ENCODE peak calls at places on chromosomes 11 and 22, in four cellular contexts. One of them, this sample, is unnamed.
A peak's percentile ranks its signal among the peaks of the same experiment; 100 is the strongest.

GRCh38 chr22:46107089-46107664 is 43.1 kb upstream of the PPARA start:
- DNase-seq in A673: no peak
- DNase-seq in hepatocyte: no peak
- DNase-seq in uterus: peak; percentile 68
- DNase-seq in this sample: no peak

GRCh38 chr22:35540600-35541253 is at the start of gene RASD2:
- DNase-seq in A673: peak; percentile 73
- DNase-seq in uterus: peak; percentile 69
- DNase-seq in hepatocyte: peak; percentile 60
- DNase-seq in this sample: no peak

GRCh38 chr11:64181506-64182411 is 4.2 kb upstream of the STIP1 start:
- DNase-seq in A673: peak; percentile 83
- DNase-seq in hepatocyte: peak; percentile 95
- DNase-seq in uterus: peak; percentile 95
- DNase-seq in this sample: peak; percentile 71

GRCh38 chr11:12386745-12387144 is 9.4 kb downstream of the PARVA start:
- DNase-seq in A673: no peak
- DNase-seq in hepatocyte: no peak
- DNase-seq in uterus: peak; percentile 81
- DNase-seq in this sample: no peak

GRCh38 chr11:123357353-123357989 is 72.6 kb upstream of the GRAMD1B start:
- DNase-seq in uterus: no peak
- DNase-seq in A673: no peak
- DNase-seq in hepatocyte: no peak
- DNase-seq in this sample: no peak

GRCh38 chr11:63767415-63768231 is 952 bp downstream of the ZFTA start:
- DNase-seq in A673: peak; percentile 88
- DNase-seq in hepatocyte: peak; percentile 78
- DNase-seq in uterus: peak; percentile 85
- DNase-seq in this sample: peak; percentile 37

GRCh38 chr11:126969865-126970479 is 30.6 kb downstream of the KIRREL3 start:
- DNase-seq in hepatocyte: peak; percentile 34
- DNase-seq in A673: peak; percentile 25
- DNase-seq in uterus: no peak
- DNase-seq in this sample: no peak

GRCh38 chr11:72584293-72584921 is 89.8 kb downstream of the PDE2A start:
- DNase-seq in hepatocyte: no peak
- DNase-seq in uterus: no peak
- DNase-seq in A673: no peak
- DNase-seq in this sample: no peak

GRCh38 chr11:20360650-20361049 is 2.9 kb upstream of the HTATIP2 start:
- DNase-seq in uterus: no peak
- DNase-seq in A673: no peak
- DNase-seq in hepatocyte: no peak
- DNase-seq in this sample: no peak

GRCh38 chr22:41833369-41834004 is 582 bp downstream of the SREBF2 start:
- DNase-seq in hepatocyte: peak; percentile 75
- DNase-seq in uterus: peak; percentile 44
- DNase-seq in A673: peak; percentile 49
- DNase-seq in this sample: no peak

GRCh38 chr11:72569966-72570892 is 104.0 kb downstream of the PDE2A start:
- DNase-seq in A673: no peak
- DNase-seq in uterus: no peak
- DNase-seq in hepatocyte: peak; percentile 51
- DNase-seq in this sample: peak; percentile 43

GRCh38 chr22:43042101-43042780 is 27.3 kb upstream of the PACSIN2 start:
- DNase-seq in hepatocyte: no peak
- DNase-seq in uterus: no peak
- DNase-seq in A673: peak; percentile 51
- DNase-seq in this sample: no peak

GRCh38 chr11:28835790-28836189 is 727.6 kb downstream of the METTL15 start:
- DNase-seq in hepatocyte: peak; percentile 16
- DNase-seq in uterus: no peak
- DNase-seq in A673: peak; percentile 77
- DNase-seq in this sample: no peak

GRCh38 chr11:3016861-3017260 is 24.7 kb upstream of the NAP1L4 start:
- DNase-seq in uterus: no peak
- DNase-seq in A673: no peak
- DNase-seq in hepatocyte: no peak
- DNase-seq in this sample: no peak

GRCh38 chr11:59088164-59088563 is 2.1 kb downstream of the GLYATL1B start:
- DNase-seq in uterus: no peak
- DNase-seq in A673: no peak
- DNase-seq in hepatocyte: no peak
- DNase-seq in this sample: no peak

GRCh38 chr11:34594603-34595002 is 26.3 kb upstream of the EHF start:
- DNase-seq in uterus: no peak
- DNase-seq in hepatocyte: no peak
- DNase-seq in A673: no peak
- DNase-seq in this sample: no peak

GRCh38 chr11:95050595-95051202 is 1.5 kb downstream of the KDM4F start:
- DNase-seq in A673: no peak
- DNase-seq in uterus: no peak
- DNase-seq in hepatocyte: no peak
- DNase-seq in this sample: no peak

GRCh38 chr22:43090130-43090789 is 1.1 kb upstream of the TTLL1 start:
- DNase-seq in A673: peak; percentile 93
- DNase-seq in uterus: peak; percentile 58
- DNase-seq in hepatocyte: peak; percentile 75
- DNase-seq in this sample: no peak

GRCh38 chr22:32413715-32414114 is 1.7 kb upstream of the RTCB start:
- DNase-seq in uterus: no peak
- DNase-seq in hepatocyte: no peak
- DNase-seq in A673: no peak
- DNase-seq in this sample: peak; percentile 6

GRCh38 chr11:70203749-70204465 is 811 bp downstream of the FADD start:
- DNase-seq in A673: peak; percentile 89
- DNase-seq in uterus: peak; percentile 81
- DNase-seq in hepatocyte: peak; percentile 91
- DNase-seq in this sample: peak; percentile 46

GRCh38 chr11:87722756-87723599 is 452.3 kb downstream of the RAB38 start:
- DNase-seq in uterus: no peak
- DNase-seq in hepatocyte: peak; percentile 38
- DNase-seq in A673: peak; percentile 68
- DNase-seq in this sample: no peak

GRCh38 chr11:10108901-10109665 is 184.9 kb downstream of the SBF2 start:
- DNase-seq in uterus: peak; percentile 36
- DNase-seq in A673: peak; percentile 62
- DNase-seq in hepatocyte: peak; percentile 7
- DNase-seq in this sample: no peak

GRCh38 chr22:30005213-30005857 is 74.9 kb upstream of the HORMAD2 start:
- DNase-seq in hepatocyte: peak; percentile 75
- DNase-seq in uterus: peak; percentile 71
- DNase-seq in A673: peak; percentile 82
- DNase-seq in this sample: no peak

GRCh38 chr11:61969838-61970452 is 2.5 kb upstream of the FTH1 start:
- DNase-seq in uterus: no peak
- DNase-seq in hepatocyte: no peak
- DNase-seq in A673: peak; percentile 73
- DNase-seq in this sample: no peak

GRCh38 chr11:54930930-54931329 is 224.3 kb downstream of the OR4A5 start:
- DNase-seq in hepatocyte: no peak
- DNase-seq in A673: no peak
- DNase-seq in uterus: peak; percentile 5
- DNase-seq in this sample: no peak

GRCh38 chr11:54927704-54928103 is 221.1 kb downstream of the OR4A5 start:
- DNase-seq in hepatocyte: no peak
- DNase-seq in A673: no peak
- DNase-seq in uterus: no peak
- DNase-seq in this sample: no peak
- H3K9me3 ChIP-seq in hepatocyte: peaks cover 29% of the 10 kb centered on the region
- H3K9me3 ChIP-seq in A673: peaks cover 89% of the 10 kb centered on the region
- H3K9me3 ChIP-seq in uterus: no peaks in the 10 kb centered on the region
- H3K9me3 ChIP-seq in this sample: peaks cover 6% of the 10 kb centered on the region

DNA sequence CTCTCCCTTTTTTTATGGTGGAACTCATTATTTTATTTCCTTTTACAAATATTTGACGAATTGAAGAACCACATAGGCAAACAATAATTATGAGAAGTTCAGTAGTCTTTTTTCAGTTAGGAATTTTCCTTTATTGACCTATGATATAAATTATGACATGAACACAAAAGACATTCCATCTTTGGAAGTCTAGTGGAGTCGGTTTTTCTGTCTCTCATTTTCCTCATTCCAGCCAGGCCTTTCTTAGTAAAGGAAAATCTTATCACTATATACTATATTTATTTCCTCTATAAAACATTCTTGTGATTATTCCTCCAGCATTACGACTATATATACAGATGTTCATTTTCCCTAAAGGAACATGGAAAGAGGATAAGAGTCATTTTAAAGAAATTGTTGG is 1046.1 kb downstream of the DLG2 start:
- DNase-seq in uterus: no peak
- DNase-seq in A673: no peak
- DNase-seq in hepatocyte: no peak
- DNase-seq in this sample: no peak
- TF ChIP-seq CTCF in uterus: no peak
- TF ChIP-seq CTCF in A673: no peak
- TF ChIP-seq CTCF in hepatocyte: no peak
- TF ChIP-seq CTCF in this sample: no peak

GRCh38 chr11:57729479-57729878 is 11.8 kb upstream of the SELENOH start:
- DNase-seq in uterus: no peak
- DNase-seq in hepatocyte: no peak
- DNase-seq in A673: no peak
- DNase-seq in this sample: no peak
- H3K4me3 ChIP-seq in uterus: no peak overlapping the region
- H3K4me3 ChIP-seq in hepatocyte: no peak overlapping the region
- H3K4me3 ChIP-seq in A673: no peak overlapping the region
- H3K4me3 ChIP-seq in this sample: no peak overlapping the region

GRCh38 chr11:98772799-98773198 is 247.9 kb upstream of the CNTN5 start:
- DNase-seq in uterus: no peak
- DNase-seq in A673: no peak
- DNase-seq in hepatocyte: no peak
- DNase-seq in this sample: no peak
- H3K9me3 ChIP-seq in uterus: no peaks in the 10 kb centered on the region
- H3K9me3 ChIP-seq in A673: peaks cover 19% of the 10 kb centered on the region
- H3K9me3 ChIP-seq in hepatocyte: no peaks in the 10 kb centered on the region
- H3K9me3 ChIP-seq in this sample: peaks cover 15% of the 10 kb centered on the region

GRCh38 chr11:120112174-120112796 is 25.6 kb downstream of the TRIM29 start:
- DNase-seq in uterus: no peak
- DNase-seq in A673: no peak
- DNase-seq in hepatocyte: no peak
- DNase-seq in this sample: no peak

GRCh38 chr11:120119121-120119520 is 18.8 kb downstream of the TRIM29 start:
- DNase-seq in A673: no peak
- DNase-seq in hepatocyte: no peak
- DNase-seq in uterus: no peak
- DNase-seq in this sample: no peak

GRCh38 chr11:120116966-120117365 is 20.9 kb downstream of the TRIM29 start:
- DNase-seq in hepatocyte: no peak
- DNase-seq in A673: no peak
- DNase-seq in uterus: no peak
- DNase-seq in this sample: no peak

GRCh38 chr11:120117991-120118390 is 19.9 kb downstream of the TRIM29 start:
- DNase-seq in A673: no peak
- DNase-seq in uterus: no peak
- DNase-seq in hepatocyte: no peak
- DNase-seq in this sample: no peak

DNA sequence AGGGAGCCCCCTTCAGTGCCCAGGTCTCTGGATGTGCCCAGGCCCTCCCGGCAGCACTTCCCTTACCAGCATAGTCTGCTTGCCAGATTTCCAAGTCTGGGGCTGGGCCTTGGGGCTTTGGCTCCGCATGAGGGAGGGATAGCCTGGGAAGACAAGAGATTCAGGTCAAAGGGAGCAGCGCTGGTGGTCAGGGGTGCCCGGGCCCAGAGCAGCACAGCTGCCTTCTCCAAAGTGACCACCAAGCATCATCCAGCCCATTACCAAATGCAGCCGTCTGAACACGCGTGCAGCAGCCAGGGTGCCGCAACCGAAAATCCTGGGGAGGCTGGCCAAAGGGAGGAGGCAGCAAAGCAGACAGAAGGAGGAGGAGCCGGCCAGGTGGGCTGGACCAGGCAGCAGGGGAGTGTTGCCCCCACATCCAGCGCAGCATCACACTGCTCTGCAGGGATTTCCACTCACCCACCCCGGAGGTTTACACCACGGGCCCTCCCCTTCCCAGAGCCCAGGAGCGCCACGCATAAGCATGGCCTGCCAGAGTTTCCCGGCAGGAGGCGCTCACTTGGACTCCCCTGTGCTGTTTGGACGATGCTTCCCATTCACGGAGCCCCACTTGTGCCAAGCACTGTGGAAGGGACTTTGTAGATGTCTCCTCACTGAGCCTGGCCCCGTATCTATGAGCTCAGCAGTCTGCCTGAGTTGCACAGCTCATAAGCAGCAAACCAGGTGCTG is 22.5 kb downstream of the TRIM29 start:
- DNase-seq in A673: no peak
- DNase-seq in hepatocyte: no peak
- DNase-seq in uterus: no peak
- DNase-seq in this sample: no peak
- TF ChIP-seq CTCF in A673: peak; percentile 47
- TF ChIP-seq CTCF in hepatocyte: no peak
- TF ChIP-seq CTCF in uterus: no peak
- TF ChIP-seq CTCF in this sample: peak; percentile 16

This sample was measured in AG04450.